ENCODE peak calls at places on chromosome 7, in seven cellular contexts. R is right cardiac atrium, Y is astrocyte of the spinal cord, S is GM12864, G is transverse colon, M is ovary, V is tibial nerve. W is an unnamed sample.
A peak's percentile ranks its signal among the peaks of the same experiment; 100 is the strongest.

GRCh38 chr7:105643384-105643783 is 62.1 kb upstream of the EFCAB10 start:
- DNase-seq in V (no peak), G (no peak), Y (no peak), R (peak; percentile 83), S (no peak), M (no peak), W (no peak)

GRCh38 chr7:94403546-94403945 is 8.9 kb downstream of the COL1A2 start:
- DNase-seq in M (no peak), S (no peak), G (no peak), Y (peak; percentile 5), R (no peak), V (no peak), W (no peak)

GRCh38 chr7:340200-340937 is 50.4 kb downstream of the FOXL3 start:
- DNase-seq in S (no peak), Y (no peak), R (peak; percentile 42), V (no peak), G (no peak), M (no peak), W (no peak)

GRCh38 chr7:70017371-70017770 is 419.1 kb downstream of the AUTS2 start:
- DNase-seq in S (no peak), Y (no peak), V (no peak), M (no peak), G (no peak), R (no peak), W (no peak)

GRCh38 chr7:82677493-82677892 is 233.9 kb upstream of the CACNA2D1 start:
- DNase-seq in G (peak; percentile 11), V (no peak), S (no peak), Y (no peak), R (peak; percentile 18), M (no peak), W (no peak)

GRCh38 chr7:80711521-80711920 is 73.1 kb downstream of the CD36 start:
- DNase-seq in V (no peak), G (no peak), R (no peak), M (no peak), Y (peak; percentile 43), S (no peak), W (no peak)

GRCh38 chr7:156947120-156947843 is 2.2 kb upstream of the NOM1 start:
- DNase-seq in R (no peak), G (no peak), V (no peak), Y (no peak), M (no peak), S (no peak), W (no peak)

GRCh38 chr7:46396501-46396900 is 475.4 kb upstream of the IGFBP3 start:
- DNase-seq in S (no peak), V (peak; percentile 22), M (no peak), Y (no peak), G (no peak), R (no peak), W (no peak)

GRCh38 chr7:90999989-91000979 is 263.9 kb upstream of the FZD1 start:
- DNase-seq in M (no peak), G (no peak), R (no peak), Y (peak; percentile 14), S (no peak), V (no peak), W (no peak)

GRCh38 chr7:4097001-4097609 is 585.0 kb upstream of the FOXK1 start:
- DNase-seq in S (no peak), M (no peak), V (no peak), G (no peak), Y (no peak), R (no peak), W (no peak)

GRCh38 chr7:70618020-70618551 is 513.9 kb upstream of the GALNT17 start:
- DNase-seq in G (no peak), Y (no peak), V (no peak), R (peak; percentile 73), S (no peak), M (no peak), W (no peak)

GRCh38 chr7:126040114-126041045 is 1110.8 kb upstream of the POT1 start:
- DNase-seq in M (no peak), R (no peak), S (no peak), Y (no peak), G (no peak), V (no peak), W (no peak)

GRCh38 chr7:16062269-16062668 is 359.1 kb downstream of the CRPPA start:
- DNase-seq in M (no peak), R (no peak), Y (peak; percentile 94), G (no peak), S (no peak), V (no peak), W (no peak)

GRCh38 chr7:75740846-75741497 is 2.2 kb upstream of the HIP1 start:
- DNase-seq in Y (no peak), R (no peak), V (peak; percentile 63), M (no peak), G (peak; percentile 57), S (peak; percentile 77), W (no peak)

GRCh38 chr7:158815471-158816128 is 13.7 kb downstream of the ESYT2 start:
- DNase-seq in S (no peak), V (no peak), Y (peak; percentile 41), G (no peak), R (no peak), M (no peak), W (no peak)

GRCh38 chr7:106613861-106614560 is 46.9 kb downstream of the CCDC71L start:
- DNase-seq in Y (peak; percentile 13), S (no peak), R (no peak), V (no peak), G (no peak), M (no peak), W (no peak)

GRCh38 chr7:51455948-51456347 is 139.3 kb upstream of the COBL start:
- DNase-seq in Y (no peak), V (no peak), M (no peak), R (no peak), G (no peak), S (no peak), W (no peak)

GRCh38 chr7:138287549-138287948 is 172.5 kb upstream of the TRIM24 start:
- DNase-seq in R (no peak), Y (no peak), V (no peak), G (no peak), S (no peak), M (no peak), W (no peak)

GRCh38 chr7:25090374-25090773 is 34.7 kb downstream of the CYCS start:
- DNase-seq in S (no peak), Y (no peak), R (no peak), M (no peak), G (no peak), V (no peak), W (no peak)

GRCh38 chr7:116574025-116574822 is 49.4 kb downstream of the CAV1 start:
- DNase-seq in S (no peak), M (no peak), R (no peak), G (no peak), Y (no peak), V (no peak), W (no peak)

GRCh38 chr7:5421626-5422323 is 1.9 kb downstream of the TNRC18 start:
- DNase-seq in V (peak; percentile 68), Y (peak; percentile 82), G (peak; percentile 64), S (no peak), M (peak; percentile 73), R (peak; percentile 78), W (no peak)

GRCh38 chr7:118734541-118734940 is 510.0 kb downstream of the ANKRD7 start:
- DNase-seq in S (no peak), G (no peak), V (no peak), R (no peak), Y (no peak), M (no peak), W (peak; percentile 45)

GRCh38 chr7:140676303-140676702 is 3.6 kb downstream of the ADCK2 start:
- DNase-seq in V (no peak), R (no peak), M (no peak), S (no peak), G (no peak), Y (no peak), W (no peak)

GRCh38 chr7:102916426-102916825 is 3.6 kb downstream of the LRRC17 start:
- DNase-seq in V (no peak), Y (peak; percentile 82), M (no peak), S (no peak), R (no peak), G (no peak), W (no peak)
- H3K4me3 ChIP-seq in V (no peak overlapping the region), Y (no peak overlapping the region), M (no peak overlapping the region), S (no peak overlapping the region), R (no peak overlapping the region), G (no peak overlapping the region), W (no peak overlapping the region)

DNA sequence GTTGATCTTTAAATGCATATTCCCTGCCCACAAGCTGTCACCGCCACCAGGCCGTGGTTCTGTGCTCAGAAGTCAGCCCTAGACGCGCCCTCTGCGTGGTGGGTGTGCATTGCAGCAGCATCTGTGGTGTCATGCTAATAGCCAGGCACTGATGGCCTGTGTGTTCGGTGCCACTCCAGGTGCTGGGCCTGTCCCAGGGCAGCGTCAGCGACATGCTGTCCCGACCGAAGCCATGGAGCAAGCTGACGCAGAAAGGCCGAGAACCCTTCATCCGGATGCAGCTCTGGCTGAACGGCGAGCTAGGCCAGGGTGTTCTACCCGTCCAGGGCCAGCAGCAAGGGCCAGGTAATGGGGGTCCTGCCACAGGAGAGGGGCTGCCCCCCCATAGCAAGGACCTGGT is 82.5 kb upstream of the SH2B2 start:
- DNase-seq in G (no peak), Y (no peak), S (no peak), R (no peak), M (no peak), V (no peak), W (no peak)
- H3K4me3 ChIP-seq in G (no peak overlapping the region), Y (no peak overlapping the region), S (no peak overlapping the region), R (no peak overlapping the region), M (no peak overlapping the region), V (no peak overlapping the region), W (no peak overlapping the region)

DNA sequence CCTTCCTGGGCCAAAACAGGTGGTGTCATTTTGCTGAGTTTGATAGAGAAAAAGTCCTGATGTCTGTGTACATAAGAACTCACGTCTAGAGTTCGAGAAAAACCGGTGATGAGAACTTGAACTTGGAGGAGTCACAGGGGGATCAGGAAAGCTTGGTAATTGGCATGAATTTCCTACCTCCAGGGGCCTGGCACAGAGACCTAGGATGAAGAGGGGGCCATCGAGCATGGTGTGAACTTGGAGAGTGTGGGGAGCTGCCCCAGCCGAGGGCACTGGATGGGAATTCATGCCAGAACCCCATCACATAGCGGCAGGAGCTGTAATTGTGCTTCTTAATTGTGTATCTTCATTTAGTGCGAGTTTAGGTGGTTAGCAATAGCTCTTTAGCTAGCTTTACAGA is 82.2 kb downstream of the CUX1 start:
- DNase-seq in Y (no peak), V (no peak), G (no peak), M (no peak), R (no peak), S (no peak), W (no peak)
- H3K4me3 ChIP-seq in Y (peak overlapping the region; percentile 36), V (no peak overlapping the region), G (no peak overlapping the region), M (no peak overlapping the region), R (no peak overlapping the region), S (no peak overlapping the region), W (no peak overlapping the region)

DNA sequence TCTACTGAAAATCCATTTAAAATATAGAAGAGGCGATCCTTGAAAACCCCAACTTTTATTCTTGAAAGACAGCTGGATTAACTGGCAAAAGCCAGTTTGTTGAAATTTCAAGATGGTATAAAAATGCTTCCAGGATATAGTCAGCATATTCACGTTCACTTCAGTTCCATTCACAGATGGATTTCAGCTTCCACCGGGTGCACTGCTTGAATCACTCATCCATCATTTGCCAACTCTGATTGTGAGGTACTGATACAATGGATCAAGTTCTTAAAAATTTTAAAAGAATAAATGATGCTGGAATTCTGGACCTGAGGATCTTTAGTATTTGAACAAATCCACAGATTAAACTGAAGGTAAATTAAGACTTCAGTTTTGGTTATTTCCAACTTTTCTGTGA is 2.4 kb downstream of the PURB start:
- DNase-seq in S (no peak), M (no peak), V (no peak), Y (no peak), G (no peak), R (no peak), W (no peak)
- H3K4me3 ChIP-seq in S (peak overlapping the region; percentile 97), M (no peak overlapping the region), V (no peak overlapping the region), Y (peak overlapping the region; percentile 80), G (no peak overlapping the region), R (peak overlapping the region; percentile 77), W (peak overlapping the region; percentile 90)

W was measured in SK-N-MC.